ENCODE peak calls at places on chromosome 15, in five cellular contexts. A is stomach, R is ovary, K is left ventricle myocardium inferior, W is IMR-90. H is an unnamed sample.

GRCh38 chr15:52499506-52499905 is 29.2 kb downstream of the MYO5A start:
- DNase-seq in A (no peak), R (no peak), K (no peak), W (no peak), H (no peak)

GRCh38 chr15:23385886-23386430 is 31.4 kb downstream of the GOLGA8S start:
- DNase-seq in A (no peak), R (no peak), K (no peak), W (no peak), H (no peak)

GRCh38 chr15:71295242-71296031 is 180.2 kb downstream of the THSD4 start:
- DNase-seq in A (no peak), R (no peak), K (no peak), W (peak), H (peak)

GRCh38 chr15:37682304-37682703 is 252.1 kb upstream of the TMCO5A start:
- DNase-seq in A (no peak), R (no peak), K (no peak), W (peak), H (no peak)

GRCh38 chr15:68363353-68363752 is 68.6 kb downstream of the ITGA11 start:
- DNase-seq in A (no peak), R (no peak), K (no peak), W (no peak), H (no peak)

GRCh38 chr15:38672814-38673292 is 108.2 kb upstream of the RASGRP1 start:
- DNase-seq in A (no peak), R (no peak), K (no peak), W (no peak), H (no peak)

GRCh38 chr15:24848050-24848449 is 106.7 kb upstream of the SNRPN start:
- DNase-seq in A (no peak), R (peak), K (peak), W (peak), H (peak)

GRCh38 chr15:50463423-50464358 is 39.5 kb downstream of the USP8 start:
- DNase-seq in A (no peak), R (no peak), K (no peak), W (peak), H (peak)

GRCh38 chr15:74955796-74956647 is 550 bp downstream of the RPP25 start:
- DNase-seq in A (peak), R (peak), K (peak), W (peak), H (no peak)

GRCh38 chr15:55917881-55918296 is 75.5 kb downstream of the NEDD4 start:
- DNase-seq in A (peak), R (no peak), K (no peak), W (peak), H (peak)

GRCh38 chr15:58923696-58924300 is 9.7 kb downstream of the SLTM start:
- DNase-seq in A (no peak), R (no peak), K (no peak), W (no peak), H (no peak)

GRCh38 chr15:29270169-29270955 is 740 bp upstream of the NSMCE3 start:
- DNase-seq in A (no peak), R (peak), K (no peak), W (peak), H (no peak)

GRCh38 chr15:29101491-29101890 is 168.1 kb downstream of the NSMCE3 start:
- DNase-seq in A (no peak), R (no peak), K (no peak), W (no peak), H (no peak)

GRCh38 chr15:57144448-57144847 is 226.0 kb downstream of the TCF12 start:
- DNase-seq in A (no peak), R (no peak), K (no peak), W (no peak), H (no peak)

GRCh38 chr15:77097921-77098320 is 27.0 kb upstream of the TSPAN3 start:
- DNase-seq in A (no peak), R (no peak), K (no peak), W (no peak), H (no peak)

GRCh38 chr15:68442041-68442440 is 10.1 kb upstream of the ITGA11 start:
- DNase-seq in A (no peak), R (no peak), K (no peak), W (peak), H (no peak)

GRCh38 chr15:66008920-66009572 is 139.8 kb downstream of the RAB11A start:
- DNase-seq in A (no peak), R (no peak), K (no peak), W (no peak), H (no peak)

GRCh38 chr15:88209111-88209510 is 47.4 kb downstream of the NTRK3 start:
- DNase-seq in A (no peak), R (no peak), K (no peak), W (no peak), H (no peak)

GRCh38 chr15:48643776-48644497 is 1.6 kb downstream of the FBN1 start:
- DNase-seq in A (no peak), R (no peak), K (no peak), W (no peak), H (no peak)

GRCh38 chr15:89766357-89767311 is 9.5 kb upstream of the MESP2 start:
- DNase-seq in A (peak), R (no peak), K (peak), W (no peak), H (no peak)

GRCh38 chr15:96851613-96852012 is 521.1 kb downstream of the NR2F2 start:
- DNase-seq in A (no peak), R (no peak), K (no peak), W (peak), H (peak)

GRCh38 chr15:80581976-80582375 is 113.1 kb upstream of the ABHD17C start:
- DNase-seq in A (no peak), R (no peak), K (no peak), W (peak), H (no peak)

GRCh38 chr15:101167791-101168462 is 83.9 kb downstream of the CHSY1 start:
- DNase-seq in A (peak), R (no peak), K (peak), W (peak), H (peak)
- H3K4me3 ChIP-seq in A (no peak), R (no peak), K (peak), W (no peak), H (no peak)

GRCh38 chr15:41501191-41501917 is 7.7 kb downstream of the ITPKA start:
- DNase-seq in A (no peak), R (no peak), K (no peak), W (peak), H (no peak)

GRCh38 chr15:41503669-41504010 is 10.0 kb downstream of the ITPKA start:
- DNase-seq in A (peak), R (no peak), K (no peak), W (no peak), H (no peak)

GRCh38 chr15:41504751-41505492 is 8.7 kb downstream of the LTK start:
- DNase-seq in A (no peak), R (no peak), K (no peak), W (no peak), H (no peak)

GRCh38 chr15:41502787-41503668 is 9.4 kb downstream of the ITPKA start:
- DNase-seq in A (no peak), R (no peak), K (no peak), W (no peak), H (no peak)

GRCh38 chr15:41501961-41502786 is 8.5 kb downstream of the ITPKA start:
- DNase-seq in A (no peak), R (no peak), K (no peak), W (no peak), H (no peak)
- TF ChIP-seq CTCF in A (no peak), R (no peak), K (no peak), W (no peak), H (no peak)

DNA sequence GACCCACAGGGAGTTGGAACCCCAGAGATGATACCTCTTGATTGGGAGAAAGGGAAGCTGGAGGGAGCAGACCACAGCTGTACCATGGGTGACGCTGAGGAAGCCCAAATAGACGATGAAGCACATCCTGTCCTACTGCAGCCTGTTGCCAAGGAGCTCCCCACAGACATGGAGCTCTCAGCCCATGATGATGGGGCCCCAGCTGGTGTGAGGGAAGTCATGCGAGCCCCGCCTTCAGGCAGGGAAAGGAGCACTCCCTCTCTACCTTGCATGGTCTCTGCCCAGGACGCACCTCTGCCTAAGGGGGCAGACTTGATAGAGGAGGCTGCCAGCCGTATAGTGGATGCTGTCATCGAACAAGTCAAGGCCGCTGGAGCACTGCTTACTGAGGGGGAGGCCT is 201.1 kb downstream of the AKAP13 start:
- DNase-seq in A (peak), R (no peak), K (peak), W (no peak), H (no peak)
- H3K4me3 ChIP-seq in A (peak), R (peak), K (peak), W (no peak), H (no peak)

GRCh38 chr15:64010719-64011118 is 35.6 kb downstream of the DAPK2 start:
- DNase-seq in A (peak), R (no peak), K (peak), W (peak), H (peak)
- TF ChIP-seq CTCF in A (no peak), R (no peak), K (no peak), W (no peak), H (no peak)